ENCODE peak calls at places on chromosomes 6 and 20, in nine cellular contexts. One of them, this sample, is unnamed.

GRCh38 chr6:90849686-90850085 is 262.8 kb upstream of the MAP3K7 start:
- DNase-seq in fibroblast of lung: no peak
- DNase-seq in hypothalamus: no peak
- DNase-seq in aorta: no peak
- DNase-seq in psoas muscle: no peak
- DNase-seq in activated CD8-positive, alpha-beta memory T cell treated with anti-CD3 and anti-CD28 coated beads, Interleukin-2, amount 10 ng/mL, durations not matched to agents 7 days and 5 days: no peak
- DNase-seq in brain microvascular endothelial cell: no peak
- DNase-seq in heart right ventricle: no peak
- DNase-seq in A172: no peak
- DNase-seq in this sample: no peak

GRCh38 chr6:159908940-159909339 is 18.2 kb downstream of the MAS1 start:
- DNase-seq in activated CD8-positive, alpha-beta memory T cell treated with anti-CD3 and anti-CD28 coated beads, Interleukin-2, amount 10 ng/mL, durations not matched to agents 7 days and 5 days: no peak
- DNase-seq in brain microvascular endothelial cell: no peak
- DNase-seq in fibroblast of lung: no peak
- DNase-seq in heart right ventricle: no peak
- DNase-seq in A172: no peak
- DNase-seq in hypothalamus: no peak
- DNase-seq in aorta: no peak
- DNase-seq in psoas muscle: no peak
- DNase-seq in this sample: no peak

GRCh38 chr6:81480139-81480538 is 272.3 kb downstream of the TENT5A start:
- DNase-seq in heart right ventricle: no peak
- DNase-seq in brain microvascular endothelial cell: peak
- DNase-seq in psoas muscle: no peak
- DNase-seq in fibroblast of lung: no peak
- DNase-seq in activated CD8-positive, alpha-beta memory T cell treated with anti-CD3 and anti-CD28 coated beads, Interleukin-2, amount 10 ng/mL, durations not matched to agents 7 days and 5 days: no peak
- DNase-seq in aorta: no peak
- DNase-seq in A172: no peak
- DNase-seq in hypothalamus: no peak
- DNase-seq in this sample: no peak

GRCh38 chr20:10221022-10221421 is 2.4 kb downstream of the SNAP25 start:
- DNase-seq in brain microvascular endothelial cell: no peak
- DNase-seq in activated CD8-positive, alpha-beta memory T cell treated with anti-CD3 and anti-CD28 coated beads, Interleukin-2, amount 10 ng/mL, durations not matched to agents 7 days and 5 days: no peak
- DNase-seq in psoas muscle: no peak
- DNase-seq in A172: no peak
- DNase-seq in hypothalamus: no peak
- DNase-seq in fibroblast of lung: no peak
- DNase-seq in heart right ventricle: no peak
- DNase-seq in aorta: no peak
- DNase-seq in this sample: no peak

GRCh38 chr20:61958773-61959172 is 106.9 kb downstream of the TAF4 start:
- DNase-seq in hypothalamus: no peak
- DNase-seq in A172: no peak
- DNase-seq in activated CD8-positive, alpha-beta memory T cell treated with anti-CD3 and anti-CD28 coated beads, Interleukin-2, amount 10 ng/mL, durations not matched to agents 7 days and 5 days: no peak
- DNase-seq in aorta: no peak
- DNase-seq in psoas muscle: no peak
- DNase-seq in fibroblast of lung: no peak
- DNase-seq in brain microvascular endothelial cell: no peak
- DNase-seq in heart right ventricle: no peak
- DNase-seq in this sample: no peak

GRCh38 chr20:59670786-59671492 is 66.6 kb downstream of the PHACTR3 start:
- DNase-seq in brain microvascular endothelial cell: no peak
- DNase-seq in heart right ventricle: no peak
- DNase-seq in A172: no peak
- DNase-seq in fibroblast of lung: no peak
- DNase-seq in aorta: no peak
- DNase-seq in activated CD8-positive, alpha-beta memory T cell treated with anti-CD3 and anti-CD28 coated beads, Interleukin-2, amount 10 ng/mL, durations not matched to agents 7 days and 5 days: peak
- DNase-seq in hypothalamus: no peak
- DNase-seq in psoas muscle: no peak
- DNase-seq in this sample: peak

GRCh38 chr6:139291813-139292619 is at the start of gene TXLNB:
- DNase-seq in psoas muscle: peak
- DNase-seq in aorta: peak
- DNase-seq in fibroblast of lung: peak
- DNase-seq in heart right ventricle: peak
- DNase-seq in A172: peak
- DNase-seq in hypothalamus: peak
- DNase-seq in activated CD8-positive, alpha-beta memory T cell treated with anti-CD3 and anti-CD28 coated beads, Interleukin-2, amount 10 ng/mL, durations not matched to agents 7 days and 5 days: peak
- DNase-seq in brain microvascular endothelial cell: peak
- DNase-seq in this sample: peak

GRCh38 chr20:51536116-51537069 is 6.1 kb downstream of the NFATC2 start:
- DNase-seq in heart right ventricle: no peak
- DNase-seq in aorta: no peak
- DNase-seq in A172: no peak
- DNase-seq in activated CD8-positive, alpha-beta memory T cell treated with anti-CD3 and anti-CD28 coated beads, Interleukin-2, amount 10 ng/mL, durations not matched to agents 7 days and 5 days: peak
- DNase-seq in hypothalamus: no peak
- DNase-seq in fibroblast of lung: no peak
- DNase-seq in brain microvascular endothelial cell: no peak
- DNase-seq in psoas muscle: no peak
- DNase-seq in this sample: no peak

GRCh38 chr20:62367136-62367482 is at the start of gene LAMA5:
- DNase-seq in fibroblast of lung: no peak
- DNase-seq in brain microvascular endothelial cell: no peak
- DNase-seq in activated CD8-positive, alpha-beta memory T cell treated with anti-CD3 and anti-CD28 coated beads, Interleukin-2, amount 10 ng/mL, durations not matched to agents 7 days and 5 days: no peak
- DNase-seq in heart right ventricle: no peak
- DNase-seq in aorta: peak
- DNase-seq in hypothalamus: peak
- DNase-seq in psoas muscle: peak
- DNase-seq in A172: no peak
- DNase-seq in this sample: peak

GRCh38 chr6:107843400-107843799 is 19.3 kb upstream of the SCML4 start:
- DNase-seq in A172: no peak
- DNase-seq in activated CD8-positive, alpha-beta memory T cell treated with anti-CD3 and anti-CD28 coated beads, Interleukin-2, amount 10 ng/mL, durations not matched to agents 7 days and 5 days: no peak
- DNase-seq in aorta: no peak
- DNase-seq in hypothalamus: no peak
- DNase-seq in heart right ventricle: no peak
- DNase-seq in fibroblast of lung: no peak
- DNase-seq in brain microvascular endothelial cell: no peak
- DNase-seq in psoas muscle: no peak
- DNase-seq in this sample: no peak

GRCh38 chr20:45993197-45993951 is 15.3 kb upstream of the MMP9 start:
- DNase-seq in A172: peak
- DNase-seq in aorta: peak
- DNase-seq in brain microvascular endothelial cell: peak
- DNase-seq in psoas muscle: no peak
- DNase-seq in fibroblast of lung: no peak
- DNase-seq in heart right ventricle: no peak
- DNase-seq in activated CD8-positive, alpha-beta memory T cell treated with anti-CD3 and anti-CD28 coated beads, Interleukin-2, amount 10 ng/mL, durations not matched to agents 7 days and 5 days: peak
- DNase-seq in hypothalamus: no peak
- DNase-seq in this sample: peak